ENCODE peak calls at places on chromosomes 1 and 21, in ten cellular contexts. One of them, this sample, is unnamed.

GRCh38 chr1:41540886-41541591 is 56.6 kb upstream of the EDN2 start:
- ATAC-seq in T-cell: no peak
- ATAC-seq in lower lobe of right lung: peak
- ATAC-seq in CD8-positive, alpha-beta T cell: no peak
- ATAC-seq in HCT116: peak
- ATAC-seq in T-helper 17 cell: no peak
- ATAC-seq in PC-3: no peak
- ATAC-seq in pancreas: no peak
- ATAC-seq in sciatic nerve: no peak
- ATAC-seq in activated T-helper 17 cell treated with anti-CD3 and anti-CD28 coated beads, Interleukin-2, amount 50 U/mL, for 72 hours: peak
- ATAC-seq in this sample: no peak

GRCh38 chr1:26278835-26279597 is 870 bp upstream of the SH3BGRL3 start:
- ATAC-seq in PC-3: peak
- ATAC-seq in pancreas: peak
- ATAC-seq in HCT116: peak
- ATAC-seq in CD8-positive, alpha-beta T cell: no peak
- ATAC-seq in sciatic nerve: no peak
- ATAC-seq in activated T-helper 17 cell treated with anti-CD3 and anti-CD28 coated beads, Interleukin-2, amount 50 U/mL, for 72 hours: peak
- ATAC-seq in T-cell: no peak
- ATAC-seq in lower lobe of right lung: peak
- ATAC-seq in T-helper 17 cell: no peak
- ATAC-seq in this sample: peak

GRCh38 chr1:220685879-220686278 is 4.3 kb upstream of the C1orf115 start:
- ATAC-seq in T-cell: no peak
- ATAC-seq in CD8-positive, alpha-beta T cell: no peak
- ATAC-seq in PC-3: peak
- ATAC-seq in T-helper 17 cell: no peak
- ATAC-seq in pancreas: no peak
- ATAC-seq in sciatic nerve: no peak
- ATAC-seq in activated T-helper 17 cell treated with anti-CD3 and anti-CD28 coated beads, Interleukin-2, amount 50 U/mL, for 72 hours: no peak
- ATAC-seq in lower lobe of right lung: no peak
- ATAC-seq in HCT116: peak
- ATAC-seq in this sample: no peak

GRCh38 chr1:33361553-33362262 is 40.8 kb upstream of the A3GALT2 start:
- ATAC-seq in lower lobe of right lung: peak
- ATAC-seq in sciatic nerve: no peak
- ATAC-seq in T-cell: no peak
- ATAC-seq in pancreas: no peak
- ATAC-seq in T-helper 17 cell: no peak
- ATAC-seq in activated T-helper 17 cell treated with anti-CD3 and anti-CD28 coated beads, Interleukin-2, amount 50 U/mL, for 72 hours: no peak
- ATAC-seq in CD8-positive, alpha-beta T cell: no peak
- ATAC-seq in PC-3: no peak
- ATAC-seq in HCT116: no peak
- ATAC-seq in this sample: no peak

GRCh38 chr1:54384921-54385726 is 21.1 kb downstream of the SSBP3 start:
- ATAC-seq in T-cell: no peak
- ATAC-seq in T-helper 17 cell: no peak
- ATAC-seq in pancreas: peak
- ATAC-seq in PC-3: peak
- ATAC-seq in lower lobe of right lung: peak
- ATAC-seq in CD8-positive, alpha-beta T cell: no peak
- ATAC-seq in sciatic nerve: peak
- ATAC-seq in HCT116: no peak
- ATAC-seq in activated T-helper 17 cell treated with anti-CD3 and anti-CD28 coated beads, Interleukin-2, amount 50 U/mL, for 72 hours: no peak
- ATAC-seq in this sample: no peak

GRCh38 chr1:43596579-43596978 is 53.4 kb upstream of the KDM4A start:
- ATAC-seq in PC-3: no peak
- ATAC-seq in HCT116: no peak
- ATAC-seq in activated T-helper 17 cell treated with anti-CD3 and anti-CD28 coated beads, Interleukin-2, amount 50 U/mL, for 72 hours: peak
- ATAC-seq in T-helper 17 cell: no peak
- ATAC-seq in CD8-positive, alpha-beta T cell: no peak
- ATAC-seq in lower lobe of right lung: no peak
- ATAC-seq in T-cell: no peak
- ATAC-seq in sciatic nerve: no peak
- ATAC-seq in pancreas: no peak
- ATAC-seq in this sample: no peak

GRCh38 chr1:214085325-214085724 is 97.6 kb downstream of the PROX1 start:
- ATAC-seq in sciatic nerve: no peak
- ATAC-seq in PC-3: no peak
- ATAC-seq in activated T-helper 17 cell treated with anti-CD3 and anti-CD28 coated beads, Interleukin-2, amount 50 U/mL, for 72 hours: no peak
- ATAC-seq in pancreas: no peak
- ATAC-seq in HCT116: no peak
- ATAC-seq in CD8-positive, alpha-beta T cell: no peak
- ATAC-seq in T-cell: no peak
- ATAC-seq in lower lobe of right lung: no peak
- ATAC-seq in T-helper 17 cell: no peak
- ATAC-seq in this sample: no peak

GRCh38 chr1:223349241-223349640 is 14.7 kb downstream of the SUSD4 start:
- ATAC-seq in sciatic nerve: no peak
- ATAC-seq in activated T-helper 17 cell treated with anti-CD3 and anti-CD28 coated beads, Interleukin-2, amount 50 U/mL, for 72 hours: no peak
- ATAC-seq in T-cell: no peak
- ATAC-seq in T-helper 17 cell: no peak
- ATAC-seq in pancreas: no peak
- ATAC-seq in lower lobe of right lung: no peak
- ATAC-seq in HCT116: no peak
- ATAC-seq in PC-3: no peak
- ATAC-seq in CD8-positive, alpha-beta T cell: no peak
- ATAC-seq in this sample: no peak

GRCh38 chr1:205976708-205977107 is 26.5 kb downstream of the RAB7B start:
- ATAC-seq in PC-3: peak
- ATAC-seq in activated T-helper 17 cell treated with anti-CD3 and anti-CD28 coated beads, Interleukin-2, amount 50 U/mL, for 72 hours: no peak
- ATAC-seq in lower lobe of right lung: no peak
- ATAC-seq in T-cell: no peak
- ATAC-seq in sciatic nerve: peak
- ATAC-seq in pancreas: peak
- ATAC-seq in CD8-positive, alpha-beta T cell: no peak
- ATAC-seq in HCT116: peak
- ATAC-seq in T-helper 17 cell: no peak
- ATAC-seq in this sample: no peak

GRCh38 chr1:205048382-205048781 is 5.4 kb downstream of the CNTN2 start:
- ATAC-seq in sciatic nerve: no peak
- ATAC-seq in lower lobe of right lung: no peak
- ATAC-seq in PC-3: no peak
- ATAC-seq in T-helper 17 cell: no peak
- ATAC-seq in CD8-positive, alpha-beta T cell: no peak
- ATAC-seq in T-cell: no peak
- ATAC-seq in activated T-helper 17 cell treated with anti-CD3 and anti-CD28 coated beads, Interleukin-2, amount 50 U/mL, for 72 hours: no peak
- ATAC-seq in pancreas: no peak
- ATAC-seq in HCT116: no peak
- ATAC-seq in this sample: no peak

GRCh38 chr1:209835782-209836298 is 8.1 kb downstream of the UTP25 start:
- ATAC-seq in T-helper 17 cell: no peak
- ATAC-seq in activated T-helper 17 cell treated with anti-CD3 and anti-CD28 coated beads, Interleukin-2, amount 50 U/mL, for 72 hours: peak
- ATAC-seq in CD8-positive, alpha-beta T cell: no peak
- ATAC-seq in T-cell: no peak
- ATAC-seq in pancreas: no peak
- ATAC-seq in lower lobe of right lung: no peak
- ATAC-seq in PC-3: no peak
- ATAC-seq in sciatic nerve: no peak
- ATAC-seq in HCT116: no peak
- ATAC-seq in this sample: no peak

GRCh38 chr1:29453502-29454240 is 217.3 kb downstream of the PTPRU start:
- ATAC-seq in pancreas: peak
- ATAC-seq in T-helper 17 cell: no peak
- ATAC-seq in lower lobe of right lung: no peak
- ATAC-seq in HCT116: peak
- ATAC-seq in activated T-helper 17 cell treated with anti-CD3 and anti-CD28 coated beads, Interleukin-2, amount 50 U/mL, for 72 hours: no peak
- ATAC-seq in PC-3: peak
- ATAC-seq in sciatic nerve: no peak
- ATAC-seq in T-cell: no peak
- ATAC-seq in CD8-positive, alpha-beta T cell: no peak
- ATAC-seq in this sample: peak

GRCh38 chr1:193846881-193847280 is 660.5 kb upstream of the B3GALT2 start:
- ATAC-seq in PC-3: no peak
- ATAC-seq in activated T-helper 17 cell treated with anti-CD3 and anti-CD28 coated beads, Interleukin-2, amount 50 U/mL, for 72 hours: no peak
- ATAC-seq in sciatic nerve: no peak
- ATAC-seq in pancreas: no peak
- ATAC-seq in lower lobe of right lung: no peak
- ATAC-seq in CD8-positive, alpha-beta T cell: no peak
- ATAC-seq in T-cell: no peak
- ATAC-seq in HCT116: no peak
- ATAC-seq in T-helper 17 cell: no peak
- ATAC-seq in this sample: no peak

GRCh38 chr1:247407180-247407616 is 8.8 kb upstream of the NLRP3 start:
- ATAC-seq in PC-3: peak
- ATAC-seq in lower lobe of right lung: peak
- ATAC-seq in activated T-helper 17 cell treated with anti-CD3 and anti-CD28 coated beads, Interleukin-2, amount 50 U/mL, for 72 hours: peak
- ATAC-seq in T-helper 17 cell: peak
- ATAC-seq in HCT116: no peak
- ATAC-seq in sciatic nerve: peak
- ATAC-seq in pancreas: peak
- ATAC-seq in CD8-positive, alpha-beta T cell: peak
- ATAC-seq in T-cell: peak
- ATAC-seq in this sample: peak

GRCh38 chr1:67716800-67717199 is 31.8 kb downstream of the GADD45A start:
- ATAC-seq in pancreas: peak
- ATAC-seq in CD8-positive, alpha-beta T cell: no peak
- ATAC-seq in sciatic nerve: no peak
- ATAC-seq in activated T-helper 17 cell treated with anti-CD3 and anti-CD28 coated beads, Interleukin-2, amount 50 U/mL, for 72 hours: no peak
- ATAC-seq in lower lobe of right lung: no peak
- ATAC-seq in T-cell: no peak
- ATAC-seq in HCT116: peak
- ATAC-seq in T-helper 17 cell: no peak
- ATAC-seq in PC-3: peak
- ATAC-seq in this sample: peak

GRCh38 chr1:7752512-7753417 is 18.3 kb upstream of the VAMP3 start:
- ATAC-seq in activated T-helper 17 cell treated with anti-CD3 and anti-CD28 coated beads, Interleukin-2, amount 50 U/mL, for 72 hours: peak
- ATAC-seq in T-cell: no peak
- ATAC-seq in pancreas: peak
- ATAC-seq in HCT116: peak
- ATAC-seq in PC-3: peak
- ATAC-seq in CD8-positive, alpha-beta T cell: no peak
- ATAC-seq in T-helper 17 cell: peak
- ATAC-seq in sciatic nerve: peak
- ATAC-seq in lower lobe of right lung: peak
- ATAC-seq in this sample: peak

GRCh38 chr1:183987593-183988318 is 49.8 kb downstream of the COLGALT2 start:
- ATAC-seq in PC-3: no peak
- ATAC-seq in T-cell: no peak
- ATAC-seq in CD8-positive, alpha-beta T cell: no peak
- ATAC-seq in sciatic nerve: no peak
- ATAC-seq in activated T-helper 17 cell treated with anti-CD3 and anti-CD28 coated beads, Interleukin-2, amount 50 U/mL, for 72 hours: no peak
- ATAC-seq in T-helper 17 cell: no peak
- ATAC-seq in lower lobe of right lung: no peak
- ATAC-seq in pancreas: peak
- ATAC-seq in HCT116: no peak
- ATAC-seq in this sample: no peak

GRCh38 chr1:195756109-195756508 is 852.1 kb downstream of the KCNT2 start:
- ATAC-seq in PC-3: no peak
- ATAC-seq in T-helper 17 cell: no peak
- ATAC-seq in pancreas: no peak
- ATAC-seq in activated T-helper 17 cell treated with anti-CD3 and anti-CD28 coated beads, Interleukin-2, amount 50 U/mL, for 72 hours: no peak
- ATAC-seq in sciatic nerve: no peak
- ATAC-seq in lower lobe of right lung: no peak
- ATAC-seq in HCT116: no peak
- ATAC-seq in T-cell: no peak
- ATAC-seq in CD8-positive, alpha-beta T cell: no peak
- ATAC-seq in this sample: no peak

GRCh38 chr1:92817137-92817697 is 14.6 kb upstream of the RPL5 start:
- ATAC-seq in pancreas: peak
- ATAC-seq in lower lobe of right lung: peak
- ATAC-seq in PC-3: peak
- ATAC-seq in T-helper 17 cell: no peak
- ATAC-seq in sciatic nerve: no peak
- ATAC-seq in T-cell: no peak
- ATAC-seq in CD8-positive, alpha-beta T cell: no peak
- ATAC-seq in activated T-helper 17 cell treated with anti-CD3 and anti-CD28 coated beads, Interleukin-2, amount 50 U/mL, for 72 hours: no peak
- ATAC-seq in HCT116: no peak
- ATAC-seq in this sample: no peak

GRCh38 chr1:167288390-167289062 is 67.8 kb downstream of the POU2F1 start:
- ATAC-seq in T-cell: no peak
- ATAC-seq in CD8-positive, alpha-beta T cell: no peak
- ATAC-seq in T-helper 17 cell: no peak
- ATAC-seq in pancreas: peak
- ATAC-seq in sciatic nerve: no peak
- ATAC-seq in lower lobe of right lung: no peak
- ATAC-seq in HCT116: no peak
- ATAC-seq in activated T-helper 17 cell treated with anti-CD3 and anti-CD28 coated beads, Interleukin-2, amount 50 U/mL, for 72 hours: no peak
- ATAC-seq in PC-3: no peak
- ATAC-seq in this sample: no peak

GRCh38 chr1:99304725-99305282 is 40.5 kb downstream of the PLPPR4 start:
- ATAC-seq in HCT116: no peak
- ATAC-seq in activated T-helper 17 cell treated with anti-CD3 and anti-CD28 coated beads, Interleukin-2, amount 50 U/mL, for 72 hours: no peak
- ATAC-seq in T-helper 17 cell: no peak
- ATAC-seq in lower lobe of right lung: no peak
- ATAC-seq in CD8-positive, alpha-beta T cell: no peak
- ATAC-seq in PC-3: no peak
- ATAC-seq in pancreas: no peak
- ATAC-seq in T-cell: no peak
- ATAC-seq in sciatic nerve: no peak
- ATAC-seq in this sample: no peak

GRCh38 chr1:206505702-206506375 is 1.5 kb upstream of the RASSF5 start:
- ATAC-seq in sciatic nerve: no peak
- ATAC-seq in T-cell: no peak
- ATAC-seq in pancreas: no peak
- ATAC-seq in PC-3: peak
- ATAC-seq in T-helper 17 cell: no peak
- ATAC-seq in HCT116: no peak
- ATAC-seq in activated T-helper 17 cell treated with anti-CD3 and anti-CD28 coated beads, Interleukin-2, amount 50 U/mL, for 72 hours: no peak
- ATAC-seq in CD8-positive, alpha-beta T cell: no peak
- ATAC-seq in lower lobe of right lung: no peak
- ATAC-seq in this sample: no peak

GRCh38 chr1:235908742-235909520 is 42.2 kb upstream of the LYST start:
- ATAC-seq in CD8-positive, alpha-beta T cell: no peak
- ATAC-seq in T-cell: no peak
- ATAC-seq in lower lobe of right lung: peak
- ATAC-seq in pancreas: peak
- ATAC-seq in PC-3: peak
- ATAC-seq in sciatic nerve: peak
- ATAC-seq in activated T-helper 17 cell treated with anti-CD3 and anti-CD28 coated beads, Interleukin-2, amount 50 U/mL, for 72 hours: peak
- ATAC-seq in T-helper 17 cell: no peak
- ATAC-seq in HCT116: peak
- ATAC-seq in this sample: peak

GRCh38 chr1:85692730-85693314 is 15.4 kb downstream of the ZNHIT6 start:
- ATAC-seq in PC-3: peak
- ATAC-seq in T-helper 17 cell: no peak
- ATAC-seq in sciatic nerve: peak
- ATAC-seq in T-cell: no peak
- ATAC-seq in lower lobe of right lung: peak
- ATAC-seq in activated T-helper 17 cell treated with anti-CD3 and anti-CD28 coated beads, Interleukin-2, amount 50 U/mL, for 72 hours: no peak
- ATAC-seq in CD8-positive, alpha-beta T cell: no peak
- ATAC-seq in HCT116: no peak
- ATAC-seq in pancreas: peak
- ATAC-seq in this sample: no peak

GRCh38 chr1:246005067-246005466 is 502.0 kb downstream of the SMYD3 start:
- ATAC-seq in activated T-helper 17 cell treated with anti-CD3 and anti-CD28 coated beads, Interleukin-2, amount 50 U/mL, for 72 hours: no peak
- ATAC-seq in HCT116: peak
- ATAC-seq in sciatic nerve: no peak
- ATAC-seq in CD8-positive, alpha-beta T cell: no peak
- ATAC-seq in T-cell: no peak
- ATAC-seq in pancreas: no peak
- ATAC-seq in T-helper 17 cell: no peak
- ATAC-seq in PC-3: peak
- ATAC-seq in lower lobe of right lung: no peak
- ATAC-seq in this sample: no peak

GRCh38 chr1:41362357-41362721 is 1.1 kb downstream of the FOXO6 start:
- ATAC-seq in activated T-helper 17 cell treated with anti-CD3 and anti-CD28 coated beads, Interleukin-2, amount 50 U/mL, for 72 hours: no peak
- ATAC-seq in CD8-positive, alpha-beta T cell: no peak
- ATAC-seq in lower lobe of right lung: no peak
- ATAC-seq in sciatic nerve: no peak
- ATAC-seq in pancreas: no peak
- ATAC-seq in HCT116: no peak
- ATAC-seq in T-cell: no peak
- ATAC-seq in T-helper 17 cell: no peak
- ATAC-seq in PC-3: no peak
- ATAC-seq in this sample: no peak

GRCh38 chr21:15893902-15894301 is 164.1 kb downstream of the USP25 start:
- ATAC-seq in CD8-positive, alpha-beta T cell: no peak
- ATAC-seq in pancreas: no peak
- ATAC-seq in lower lobe of right lung: no peak
- ATAC-seq in sciatic nerve: no peak
- ATAC-seq in PC-3: peak
- ATAC-seq in T-cell: no peak
- ATAC-seq in HCT116: no peak
- ATAC-seq in T-helper 17 cell: no peak
- ATAC-seq in activated T-helper 17 cell treated with anti-CD3 and anti-CD28 coated beads, Interleukin-2, amount 50 U/mL, for 72 hours: no peak
- ATAC-seq in this sample: no peak

GRCh38 chr1:113451710-113452109 is 61.4 kb downstream of the MAGI3 start:
- ATAC-seq in T-cell: no peak
- ATAC-seq in lower lobe of right lung: no peak
- ATAC-seq in PC-3: no peak
- ATAC-seq in T-helper 17 cell: no peak
- ATAC-seq in activated T-helper 17 cell treated with anti-CD3 and anti-CD28 coated beads, Interleukin-2, amount 50 U/mL, for 72 hours: no peak
- ATAC-seq in HCT116: no peak
- ATAC-seq in CD8-positive, alpha-beta T cell: no peak
- ATAC-seq in pancreas: no peak
- ATAC-seq in sciatic nerve: no peak
- ATAC-seq in this sample: no peak

This sample was measured in esophagus mucosa.